ENCODE peak calls at places on chromosomes 6 and 20, in ten cellular contexts. One of them, this sample, is unnamed.

GRCh38 chr6:5763407-5763806 is 243.3 kb downstream of the NRN1 start:
- DNase-seq in cardiac fibroblast: peak
- DNase-seq in lung: no peak
- DNase-seq in head of caudate nucleus: no peak
- DNase-seq in astrocyte of the spinal cord: peak
- DNase-seq in NCI-H1694: no peak
- DNase-seq in left ventricle myocardium inferior: no peak
- DNase-seq in NCI-H1092 treated with DMSO at 0.1 percent for 48 hours: no peak
- DNase-seq in keratinocyte: no peak
- DNase-seq in left ventricle myocardium superior: no peak
- DNase-seq in this sample: no peak

GRCh38 chr6:108127826-108128225 is 38.0 kb upstream of the NR2E1 start:
- DNase-seq in cardiac fibroblast: peak
- DNase-seq in lung: no peak
- DNase-seq in head of caudate nucleus: no peak
- DNase-seq in astrocyte of the spinal cord: no peak
- DNase-seq in NCI-H1694: no peak
- DNase-seq in left ventricle myocardium inferior: no peak
- DNase-seq in NCI-H1092 treated with DMSO at 0.1 percent for 48 hours: no peak
- DNase-seq in keratinocyte: no peak
- DNase-seq in left ventricle myocardium superior: no peak
- DNase-seq in this sample: no peak

GRCh38 chr6:118288355-118289124 is 259.6 kb upstream of the PLN start:
- DNase-seq in cardiac fibroblast: peak
- DNase-seq in lung: no peak
- DNase-seq in head of caudate nucleus: no peak
- DNase-seq in astrocyte of the spinal cord: no peak
- DNase-seq in NCI-H1694: no peak
- DNase-seq in left ventricle myocardium inferior: no peak
- DNase-seq in NCI-H1092 treated with DMSO at 0.1 percent for 48 hours: peak
- DNase-seq in keratinocyte: no peak
- DNase-seq in left ventricle myocardium superior: no peak
- DNase-seq in this sample: no peak

GRCh38 chr6:80457044-80457933 is 350.8 kb downstream of the BCKDHB start:
- DNase-seq in cardiac fibroblast: peak
- DNase-seq in lung: peak
- DNase-seq in head of caudate nucleus: peak
- DNase-seq in astrocyte of the spinal cord: peak
- DNase-seq in NCI-H1694: no peak
- DNase-seq in left ventricle myocardium inferior: peak
- DNase-seq in NCI-H1092 treated with DMSO at 0.1 percent for 48 hours: no peak
- DNase-seq in keratinocyte: peak
- DNase-seq in left ventricle myocardium superior: peak
- DNase-seq in this sample: no peak

GRCh38 chr20:49987015-49987867 is 4.5 kb downstream of the SNAI1 start:
- DNase-seq in cardiac fibroblast: peak
- DNase-seq in lung: no peak
- DNase-seq in head of caudate nucleus: no peak
- DNase-seq in astrocyte of the spinal cord: no peak
- DNase-seq in NCI-H1694: no peak
- DNase-seq in left ventricle myocardium inferior: no peak
- DNase-seq in NCI-H1092 treated with DMSO at 0.1 percent for 48 hours: no peak
- DNase-seq in keratinocyte: no peak
- DNase-seq in left ventricle myocardium superior: no peak
- DNase-seq in this sample: no peak

GRCh38 chr6:19857139-19857538 is 20.0 kb downstream of the ID4 start:
- DNase-seq in cardiac fibroblast: no peak
- DNase-seq in lung: no peak
- DNase-seq in head of caudate nucleus: no peak
- DNase-seq in astrocyte of the spinal cord: no peak
- DNase-seq in NCI-H1694: no peak
- DNase-seq in left ventricle myocardium inferior: no peak
- DNase-seq in NCI-H1092 treated with DMSO at 0.1 percent for 48 hours: no peak
- DNase-seq in keratinocyte: no peak
- DNase-seq in left ventricle myocardium superior: no peak
- DNase-seq in this sample: no peak

GRCh38 chr6:108841377-108841855 is 6.8 kb upstream of the ARMC2 start:
- DNase-seq in cardiac fibroblast: no peak
- DNase-seq in lung: no peak
- DNase-seq in head of caudate nucleus: no peak
- DNase-seq in astrocyte of the spinal cord: no peak
- DNase-seq in NCI-H1694: no peak
- DNase-seq in left ventricle myocardium inferior: no peak
- DNase-seq in NCI-H1092 treated with DMSO at 0.1 percent for 48 hours: no peak
- DNase-seq in keratinocyte: no peak
- DNase-seq in left ventricle myocardium superior: no peak
- DNase-seq in this sample: no peak

GRCh38 chr6:90173262-90173926 is 123.2 kb downstream of the BACH2 start:
- DNase-seq in cardiac fibroblast: no peak
- DNase-seq in lung: no peak
- DNase-seq in head of caudate nucleus: no peak
- DNase-seq in astrocyte of the spinal cord: no peak
- DNase-seq in NCI-H1694: no peak
- DNase-seq in left ventricle myocardium inferior: no peak
- DNase-seq in NCI-H1092 treated with DMSO at 0.1 percent for 48 hours: no peak
- DNase-seq in keratinocyte: no peak
- DNase-seq in left ventricle myocardium superior: no peak
- DNase-seq in this sample: no peak

GRCh38 chr6:104418125-104418524 is 441.6 kb downstream of the HACE1 start:
- DNase-seq in cardiac fibroblast: peak
- DNase-seq in lung: no peak
- DNase-seq in head of caudate nucleus: no peak
- DNase-seq in astrocyte of the spinal cord: no peak
- DNase-seq in NCI-H1694: no peak
- DNase-seq in left ventricle myocardium inferior: no peak
- DNase-seq in NCI-H1092 treated with DMSO at 0.1 percent for 48 hours: no peak
- DNase-seq in keratinocyte: no peak
- DNase-seq in left ventricle myocardium superior: no peak
- DNase-seq in this sample: no peak

GRCh38 chr6:151351146-151351700 is 40.1 kb downstream of the ZBTB2 start:
- DNase-seq in cardiac fibroblast: no peak
- DNase-seq in lung: no peak
- DNase-seq in head of caudate nucleus: no peak
- DNase-seq in astrocyte of the spinal cord: no peak
- DNase-seq in NCI-H1694: no peak
- DNase-seq in left ventricle myocardium inferior: no peak
- DNase-seq in NCI-H1092 treated with DMSO at 0.1 percent for 48 hours: no peak
- DNase-seq in keratinocyte: no peak
- DNase-seq in left ventricle myocardium superior: no peak
- DNase-seq in this sample: no peak

GRCh38 chr6:624979-625378 is 31.9 kb downstream of the HUS1B start:
- DNase-seq in cardiac fibroblast: peak
- DNase-seq in lung: no peak
- DNase-seq in head of caudate nucleus: no peak
- DNase-seq in astrocyte of the spinal cord: peak
- DNase-seq in NCI-H1694: no peak
- DNase-seq in left ventricle myocardium inferior: no peak
- DNase-seq in NCI-H1092 treated with DMSO at 0.1 percent for 48 hours: no peak
- DNase-seq in keratinocyte: no peak
- DNase-seq in left ventricle myocardium superior: no peak
- DNase-seq in this sample: no peak

GRCh38 chr6:89950879-89951391 is 56.7 kb downstream of the GJA10 start:
- DNase-seq in cardiac fibroblast: peak
- DNase-seq in lung: no peak
- DNase-seq in head of caudate nucleus: no peak
- DNase-seq in astrocyte of the spinal cord: no peak
- DNase-seq in NCI-H1694: no peak
- DNase-seq in left ventricle myocardium inferior: no peak
- DNase-seq in NCI-H1092 treated with DMSO at 0.1 percent for 48 hours: no peak
- DNase-seq in keratinocyte: peak
- DNase-seq in left ventricle myocardium superior: no peak
- DNase-seq in this sample: no peak